ENCODE peak calls at places on chromosomes 1 and 21, in eight cellular contexts. E is Panc1, V is psoas muscle, Z is lung, D is upper lobe of right lung, K is GM06990, J is K562, T is neural progenitor cell. W is an unnamed sample.
A peak's percentile ranks its signal among the peaks of the same experiment; 100 is the strongest.

GRCh38 chr1:218297867-218298266 is 12.8 kb downstream of the RRP15 start:
- DNase-seq in K (no peak), Z (no peak), E (no peak), J (no peak), T (no peak), V (no peak), D (no peak), W (no peak)

GRCh38 chr1:35319988-35320713 is 51.6 kb downstream of the ZMYM4 start:
- DNase-seq in Z (no peak), K (no peak), J (no peak), T (no peak), V (no peak), D (no peak), E (no peak), W (peak; percentile 28)

GRCh38 chr1:227546598-227547313 is 16.6 kb upstream of the ZNF678 start:
- DNase-seq in D (no peak), Z (no peak), T (no peak), K (no peak), J (no peak), V (no peak), E (no peak), W (no peak)

GRCh38 chr1:67339623-67340343 is 32.1 kb downstream of the IL12RB2 start:
- DNase-seq in T (no peak), D (no peak), Z (no peak), E (no peak), K (peak; percentile 34), V (no peak), J (no peak), W (peak; percentile 61)

GRCh38 chr1:61518670-61519400 is 206.1 kb downstream of the TM2D1 start:
- DNase-seq in J (no peak), Z (no peak), V (no peak), E (no peak), D (no peak), K (no peak), T (no peak), W (no peak)

GRCh38 chr1:181936768-181937581 is 124.5 kb downstream of the ZNF648 start:
- DNase-seq in V (no peak), J (peak; percentile 72), T (peak; percentile 82), E (peak; percentile 48), Z (peak; percentile 33), D (peak; percentile 69), K (peak; percentile 69), W (peak; percentile 21)

GRCh38 chr21:32562426-32562825 is 22.9 kb downstream of the TCP10L start:
- DNase-seq in J (no peak), K (no peak), E (no peak), D (no peak), T (peak; percentile 62), Z (no peak), V (no peak), W (peak; percentile 10)

GRCh38 chr1:14281412-14281811 is 317.1 kb upstream of the KAZN start:
- DNase-seq in T (no peak), Z (no peak), V (no peak), E (no peak), D (no peak), K (no peak), J (no peak), W (no peak)

GRCh38 chr1:168688679-168689657 is 40.0 kb downstream of the DPT start:
- DNase-seq in K (no peak), Z (no peak), E (no peak), J (no peak), D (no peak), V (no peak), T (no peak), W (no peak)

GRCh38 chr1:204147392-204148097 is 4.3 kb downstream of the ETNK2 start:
- DNase-seq in E (no peak), V (no peak), Z (no peak), J (no peak), D (no peak), T (no peak), K (no peak), W (no peak)

GRCh38 chr1:49050041-49050440 is 273.4 kb upstream of the BEND5 start:
- DNase-seq in T (no peak), V (no peak), K (no peak), J (no peak), D (no peak), E (no peak), Z (no peak), W (no peak)

GRCh38 chr1:247905899-247906503 is 10.6 kb downstream of the OR2W3 start:
- DNase-seq in K (no peak), T (no peak), V (no peak), Z (no peak), J (no peak), E (peak; percentile 7), D (no peak), W (no peak)

GRCh38 chr1:6832789-6833188 is 47.5 kb downstream of the CAMTA1 start:
- DNase-seq in Z (no peak), K (no peak), J (no peak), D (no peak), T (no peak), V (no peak), E (no peak), W (no peak)

GRCh38 chr21:44035244-44035643 is 23.1 kb downstream of the TRAPPC10 start:
- DNase-seq in E (no peak), K (no peak), V (no peak), D (no peak), Z (no peak), J (no peak), T (no peak), W (no peak)

GRCh38 chr1:39683591-39684312 is 7.5 kb downstream of the HPCAL4 start:
- DNase-seq in J (peak; percentile 49), T (peak; percentile 35), V (no peak), D (no peak), E (no peak), Z (no peak), K (no peak), W (no peak)

GRCh38 chr1:43870306-43870705 is 63.3 kb upstream of the ARTN start:
- DNase-seq in Z (no peak), D (no peak), E (no peak), T (no peak), J (no peak), V (no peak), K (no peak), W (no peak)

GRCh38 chr21:34630536-34631143 is 15.7 kb upstream of the RCAN1 start:
- DNase-seq in E (peak; percentile 42), K (no peak), J (peak; percentile 75), V (no peak), Z (no peak), T (peak; percentile 63), D (no peak), W (no peak)

GRCh38 chr1:151199860-151200581 is 1.7 kb downstream of the PIP5K1A start:
- DNase-seq in V (no peak), K (no peak), T (no peak), E (no peak), Z (no peak), J (no peak), D (no peak), W (peak; percentile 61)

GRCh38 chr21:33013618-33014017 is 12.1 kb upstream of the OLIG2 start:
- DNase-seq in K (no peak), E (no peak), D (no peak), Z (no peak), V (no peak), T (peak; percentile 29), J (no peak), W (no peak)

GRCh38 chr1:54982739-54983138 is 2.3 kb downstream of the TMEM61 start:
- DNase-seq in V (no peak), J (no peak), T (no peak), D (peak; percentile 6), Z (no peak), K (no peak), E (no peak), W (no peak)

GRCh38 chr21:35811115-35811806 is 249.1 kb downstream of the SETD4 start:
- DNase-seq in V (no peak), K (no peak), J (no peak), E (no peak), D (no peak), T (no peak), Z (no peak), W (no peak)

GRCh38 chr1:167924553-167925223 is 10.8 kb upstream of the ADCY10 start:
- DNase-seq in K (no peak), Z (no peak), V (no peak), J (no peak), T (no peak), E (no peak), D (no peak), W (no peak)

GRCh38 chr1:32791881-32792280 is 25.3 kb downstream of the YARS1 start:
- DNase-seq in E (no peak), V (no peak), T (no peak), K (no peak), D (no peak), Z (no peak), J (no peak), W (no peak)

GRCh38 chr21:41653243-41653943 is 113.5 kb downstream of the RIPK4 start:
- DNase-seq in E (no peak), V (no peak), J (no peak), Z (no peak), K (no peak), T (no peak), D (peak; percentile 43), W (no peak)
- TF ChIP-seq CTCF in E (no peak), V (no peak), J (no peak), Z (no peak), K (no peak), T (no peak), D (no peak), W (no peak)

DNA sequence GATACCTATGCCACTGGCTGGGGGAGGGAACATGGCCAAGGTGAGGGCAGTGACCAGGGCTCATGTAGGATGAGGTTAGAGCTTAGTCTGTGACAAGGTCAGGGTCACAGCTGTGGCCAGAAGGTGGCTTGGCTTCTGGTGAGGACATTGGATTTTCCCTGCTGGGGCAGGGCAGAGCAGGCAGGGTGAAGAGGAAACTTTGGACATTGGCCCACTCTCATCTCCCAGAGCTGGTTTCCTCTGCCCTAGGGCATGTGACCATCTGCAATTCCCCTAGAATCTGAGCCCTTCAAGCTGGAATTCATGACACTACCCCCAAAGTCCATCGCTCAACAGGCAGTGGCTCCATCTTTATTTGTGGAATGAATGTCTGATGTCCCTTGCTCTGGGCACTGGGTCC is 5.3 kb downstream of the DMBX1 start:
- DNase-seq in T (no peak), D (no peak), V (no peak), E (no peak), K (no peak), J (no peak), Z (no peak), W (no peak)
- H3K27me3 ChIP-seq in T (peaks cover 100% of the 10 kb centered on the region), D (peaks cover 66% of the 10 kb centered on the region), V (peaks cover 34% of the 10 kb centered on the region), E (no peaks in the 10 kb centered on the region), K (peaks cover 9% of the 10 kb centered on the region), J (no peaks in the 10 kb centered on the region), Z (peaks cover 3% of the 10 kb centered on the region), W (peaks cover 63% of the 10 kb centered on the region)

GRCh38 chr1:1550591-1551432 is 10.4 kb upstream of the TMEM240 start:
- DNase-seq in D (no peak), V (no peak), K (no peak), T (peak; percentile 28), Z (no peak), J (no peak), E (no peak), W (no peak)
- TF ChIP-seq CTCF in D (peak; percentile 21), V (peak; percentile 40), K (peak; percentile 3), T (peak; percentile 39), Z (no peak), J (peak; percentile 93), E (no peak), W (peak; percentile 45)

GRCh38 chr1:240649733-240650700 is 38.1 kb upstream of the GREM2 start:
- DNase-seq in Z (no peak), T (no peak), E (no peak), J (no peak), K (no peak), D (no peak), V (no peak), W (no peak)

GRCh38 chr1:240646861-240647260 is 34.9 kb upstream of the GREM2 start:
- DNase-seq in T (no peak), E (no peak), D (no peak), Z (no peak), J (no peak), V (no peak), K (no peak), W (no peak)

GRCh38 chr1:240644732-240645131 is 32.8 kb upstream of the GREM2 start:
- DNase-seq in Z (no peak), E (no peak), J (no peak), V (no peak), T (no peak), D (no peak), K (no peak), W (no peak)
- H3K27me3 ChIP-seq in Z (no peaks in the 10 kb centered on the region), E (no peaks in the 10 kb centered on the region), J (no peaks in the 10 kb centered on the region), V (no peaks in the 10 kb centered on the region), T (no peaks in the 10 kb centered on the region), D (no peaks in the 10 kb centered on the region), K (no peaks in the 10 kb centered on the region), W (no peaks in the 10 kb centered on the region)

W was measured in kidney epithelial cell.